ENCODE peak calls at places on chromosomes 13 and 19, in seven cellular contexts. P is CD14-positive monocyte; J is KBM-7; X is caudate nucleus; Q is activated CD8-positive, alpha-beta memory T cell treated with anti-CD3 and anti-CD28 coated beads, Interleukin-2, amount 50 U/mL, for 48 hours; C is stimulated activated CD8-positive, alpha-beta memory T cell treated with anti-CD3 and anti-CD28 coated beads, Interleukin-12 subunit alpha, Interleukin-12 subunit beta, amount 100 ng/mL, for 4 hours; E is NCI-H1417. Z is an unnamed sample.

GRCh38 chr19:45362291-45362690 is 8.1 kb downstream of the ERCC2 start:
- DNase-seq in P (no peak), J (no peak), X (no peak), Q (no peak), C (no peak), E (no peak), Z (no peak)

GRCh38 chr13:32969516-32969941 is 46.7 kb upstream of the KL start:
- DNase-seq in P (no peak), J (no peak), X (no peak), Q (no peak), C (no peak), E (no peak), Z (no peak)

GRCh38 chr19:38251564-38252051 is 4.6 kb downstream of the PPP1R14A start:
- DNase-seq in P (no peak), J (no peak), X (no peak), Q (no peak), C (no peak), E (no peak), Z (no peak)

GRCh38 chr19:4878491-4878968 is 11.1 kb upstream of the PLIN3 start:
- DNase-seq in P (no peak), J (peak), X (no peak), Q (peak), C (no peak), E (no peak), Z (no peak)

GRCh38 chr19:46624958-46625661 is at the start of gene PTGIR:
- DNase-seq in P (peak), J (peak), X (no peak), Q (peak), C (no peak), E (no peak), Z (no peak)

GRCh38 chr13:46668302-46668720 is 115.3 kb downstream of the LRCH1 start:
- DNase-seq in P (no peak), J (no peak), X (no peak), Q (no peak), C (no peak), E (no peak), Z (no peak)

GRCh38 chr13:89923731-89924130 is 1423.8 kb upstream of the MIR17HG start:
- DNase-seq in P (no peak), J (no peak), X (no peak), Q (no peak), C (no peak), E (no peak), Z (no peak)

GRCh38 chr13:112506046-112506445 is 81.9 kb downstream of the TUBGCP3 start:
- DNase-seq in P (no peak), J (no peak), X (no peak), Q (no peak), C (no peak), E (no peak), Z (no peak)

GRCh38 chr19:6126335-6126974 is 9.0 kb upstream of the ACSBG2 start:
- DNase-seq in P (no peak), J (peak), X (no peak), Q (no peak), C (no peak), E (peak), Z (no peak)

GRCh38 chr13:95485045-95485517 is 67.4 kb upstream of the CLDN10 start:
- DNase-seq in P (no peak), J (no peak), X (no peak), Q (no peak), C (no peak), E (no peak), Z (no peak)

GRCh38 chr13:57375876-57376275 is 208.9 kb downstream of the PRR20E start:
- DNase-seq in P (no peak), J (no peak), X (no peak), Q (no peak), C (no peak), E (no peak), Z (no peak)

GRCh38 chr19:48608798-48609263 is 2.3 kb downstream of the SPACA4 start:
- DNase-seq in P (no peak), J (peak), X (no peak), Q (no peak), C (no peak), E (peak), Z (peak)

GRCh38 chr19:31127132-31127967 is 221.9 kb downstream of the TSHZ3 start:
- DNase-seq in P (no peak), J (no peak), X (no peak), Q (no peak), C (no peak), E (no peak), Z (no peak)

GRCh38 chr19:58563034-58563573 is 4.7 kb upstream of the UBE2M start:
- DNase-seq in P (peak), J (no peak), X (no peak), Q (no peak), C (no peak), E (no peak), Z (peak)

GRCh38 chr13:76775031-76775740 is 111.0 kb downstream of the KCTD12 start:
- DNase-seq in P (no peak), J (no peak), X (no peak), Q (no peak), C (no peak), E (no peak), Z (no peak)

GRCh38 chr13:33363328-33363727 is 77.8 kb upstream of the STARD13 start:
- DNase-seq in P (peak), J (peak), X (no peak), Q (no peak), C (no peak), E (no peak), Z (no peak)

GRCh38 chr13:58712191-58712590 is 1080.6 kb downstream of the PCDH17 start:
- DNase-seq in P (no peak), J (no peak), X (no peak), Q (no peak), C (no peak), E (peak), Z (no peak)

GRCh38 chr19:58476498-58477015 is 405 bp downstream of the ZNF446 start:
- DNase-seq in P (no peak), J (no peak), X (no peak), Q (no peak), C (no peak), E (no peak), Z (no peak)

GRCh38 chr19:11142528-11143171 is 12.9 kb downstream of the SPC24 start:
- DNase-seq in P (peak), J (no peak), X (no peak), Q (no peak), C (no peak), E (no peak), Z (no peak)

GRCh38 chr19:39676004-39676403 is 20.3 kb downstream of the LGALS16 start:
- DNase-seq in P (no peak), J (no peak), X (no peak), Q (no peak), C (no peak), E (no peak), Z (no peak)

GRCh38 chr19:32646556-32646955 is 28.4 kb downstream of the ANKRD27 start:
- DNase-seq in P (no peak), J (no peak), X (no peak), Q (peak), C (no peak), E (no peak), Z (no peak)

GRCh38 chr19:3528080-3528479 is 10.9 kb upstream of the TEKTIP1 start:
- DNase-seq in P (no peak), J (no peak), X (no peak), Q (no peak), C (no peak), E (no peak), Z (no peak)

GRCh38 chr19:23345838-23346237 is 49.4 kb downstream of the ZNF91 start:
- DNase-seq in P (no peak), J (no peak), X (no peak), Q (no peak), C (no peak), E (no peak), Z (no peak)

GRCh38 chr13:91349992-91350911 is 2.8 kb downstream of the MIR17HG start:
- DNase-seq in P (no peak), J (no peak), X (no peak), Q (no peak), C (no peak), E (no peak), Z (no peak)

GRCh38 chr19:6766357-6767080 is 716 bp downstream of the SH2D3A start:
- DNase-seq in P (no peak), J (no peak), X (no peak), Q (no peak), C (no peak), E (no peak), Z (no peak)

GRCh38 chr19:57167385-57167784 is at the start of gene DUXA:
- DNase-seq in P (no peak), J (no peak), X (no peak), Q (no peak), C (no peak), E (no peak), Z (no peak)

GRCh38 chr19:50252111-50252886 is 48.9 kb downstream of the MYH14 start:
- DNase-seq in P (no peak), J (peak), X (no peak), Q (peak), C (no peak), E (peak), Z (peak)

GRCh38 chr19:31969955-31970545 is 375.4 kb upstream of the ZNF507 start:
- DNase-seq in P (no peak), J (no peak), X (no peak), Q (no peak), C (no peak), E (no peak), Z (no peak)

GRCh38 chr19:38713227-38713649 is 31.0 kb downstream of the CAPN12 start:
- DNase-seq in P (no peak), J (no peak), X (no peak), Q (no peak), C (no peak), E (no peak), Z (no peak)

GRCh38 chr19:5046339-5047039 is 77.6 kb downstream of the KDM4B start:
- DNase-seq in P (no peak), J (no peak), X (no peak), Q (no peak), C (no peak), E (peak), Z (no peak)

GRCh38 chr19:58204566-58204965 is 21.7 kb downstream of the ZNF274 start:
- DNase-seq in P (no peak), J (no peak), X (no peak), Q (no peak), C (no peak), E (no peak), Z (no peak)

GRCh38 chr13:91722267-91722884 is 324.0 kb downstream of the GPC5 start:
- DNase-seq in P (no peak), J (peak), X (no peak), Q (no peak), C (no peak), E (peak), Z (no peak)

GRCh38 chr19:11339254-11340098 is at the start of gene RAB3D:
- DNase-seq in P (peak), J (peak), X (peak), Q (peak), C (peak), E (peak), Z (peak)

GRCh38 chr13:45350152-45350551 is 9.2 kb upstream of the TPT1 start:
- DNase-seq in P (no peak), J (no peak), X (no peak), Q (no peak), C (no peak), E (no peak), Z (no peak)

GRCh38 chr19:37572203-37572602 is 22.4 kb downstream of the ZNF571 start:
- DNase-seq in P (no peak), J (no peak), X (no peak), Q (no peak), C (no peak), E (no peak), Z (no peak)

GRCh38 chr13:94711561-94712286 is 621 bp downstream of the SOX21 start:
- DNase-seq in P (no peak), J (peak), X (no peak), Q (peak), C (no peak), E (peak), Z (no peak)

GRCh38 chr13:46586766-46587509 is 34.0 kb downstream of the LRCH1 start:
- DNase-seq in P (no peak), J (no peak), X (no peak), Q (no peak), C (no peak), E (no peak), Z (no peak)